ENCODE peak calls at places on chromosomes 5 and 9, in five cellular contexts. One of them, this sample, is unnamed.

GRCh38 chr9:107737610-107737986 is 248.0 kb upstream of the KLF4 start:
- DNase-seq in activated CD8-positive, alpha-beta memory T cell treated with anti-CD3 and anti-CD28 coated beads for 1 hour: no peak
- DNase-seq in NCI-H1092 treated with DMSO at 0.1 percent for 48 hours: no peak
- DNase-seq in NCI-H1105: no peak
- DNase-seq in lung microvascular endothelial cell: no peak
- DNase-seq in this sample: no peak

GRCh38 chr9:123473226-123473625 is 117.2 kb downstream of the CRB2 start:
- DNase-seq in NCI-H1092 treated with DMSO at 0.1 percent for 48 hours: peak; percentile 53
- DNase-seq in lung microvascular endothelial cell: no peak
- DNase-seq in activated CD8-positive, alpha-beta memory T cell treated with anti-CD3 and anti-CD28 coated beads for 1 hour: no peak
- DNase-seq in NCI-H1105: peak; percentile 50
- DNase-seq in this sample: no peak

GRCh38 chr5:35230043-35230611 is at the start of gene PRLR:
- DNase-seq in lung microvascular endothelial cell: no peak
- DNase-seq in NCI-H1092 treated with DMSO at 0.1 percent for 48 hours: no peak
- DNase-seq in NCI-H1105: no peak
- DNase-seq in activated CD8-positive, alpha-beta memory T cell treated with anti-CD3 and anti-CD28 coated beads for 1 hour: no peak
- DNase-seq in this sample: no peak

GRCh38 chr5:89457411-89458329 is 574.7 kb upstream of the MEF2C start:
- DNase-seq in NCI-H1092 treated with DMSO at 0.1 percent for 48 hours: peak; percentile 43
- DNase-seq in lung microvascular endothelial cell: peak; percentile 1
- DNase-seq in activated CD8-positive, alpha-beta memory T cell treated with anti-CD3 and anti-CD28 coated beads for 1 hour: no peak
- DNase-seq in NCI-H1105: peak; percentile 8
- DNase-seq in this sample: no peak

GRCh38 chr5:383621-384020 is 59.4 kb upstream of the EXOC3 start:
- DNase-seq in NCI-H1105: no peak
- DNase-seq in activated CD8-positive, alpha-beta memory T cell treated with anti-CD3 and anti-CD28 coated beads for 1 hour: no peak
- DNase-seq in NCI-H1092 treated with DMSO at 0.1 percent for 48 hours: no peak
- DNase-seq in lung microvascular endothelial cell: no peak
- DNase-seq in this sample: no peak

GRCh38 chr5:180803181-180804128 is 849 bp upstream of the MGAT1 start:
- DNase-seq in NCI-H1092 treated with DMSO at 0.1 percent for 48 hours: no peak
- DNase-seq in activated CD8-positive, alpha-beta memory T cell treated with anti-CD3 and anti-CD28 coated beads for 1 hour: peak; percentile 72
- DNase-seq in NCI-H1105: no peak
- DNase-seq in lung microvascular endothelial cell: peak; percentile 57
- DNase-seq in this sample: peak; percentile 84

GRCh38 chr9:130770679-130771442 is 64.2 kb upstream of the ABL1 start:
- DNase-seq in lung microvascular endothelial cell: peak; percentile 72
- DNase-seq in NCI-H1105: peak; percentile 34
- DNase-seq in activated CD8-positive, alpha-beta memory T cell treated with anti-CD3 and anti-CD28 coated beads for 1 hour: no peak
- DNase-seq in NCI-H1092 treated with DMSO at 0.1 percent for 48 hours: peak; percentile 58
- DNase-seq in this sample: peak; percentile 40

GRCh38 chr5:158886957-158887356 is 212.8 kb downstream of the EBF1 start:
- DNase-seq in NCI-H1092 treated with DMSO at 0.1 percent for 48 hours: no peak
- DNase-seq in lung microvascular endothelial cell: no peak
- DNase-seq in NCI-H1105: no peak
- DNase-seq in activated CD8-positive, alpha-beta memory T cell treated with anti-CD3 and anti-CD28 coated beads for 1 hour: no peak
- DNase-seq in this sample: no peak

GRCh38 chr5:25025836-25026235 is 381.1 kb upstream of the CDH10 start:
- DNase-seq in NCI-H1092 treated with DMSO at 0.1 percent for 48 hours: no peak
- DNase-seq in lung microvascular endothelial cell: no peak
- DNase-seq in activated CD8-positive, alpha-beta memory T cell treated with anti-CD3 and anti-CD28 coated beads for 1 hour: no peak
- DNase-seq in NCI-H1105: no peak
- DNase-seq in this sample: no peak

GRCh38 chr5:150788974-150789373 is 10.4 kb downstream of the SMIM3 start:
- DNase-seq in activated CD8-positive, alpha-beta memory T cell treated with anti-CD3 and anti-CD28 coated beads for 1 hour: no peak
- DNase-seq in NCI-H1105: no peak
- DNase-seq in NCI-H1092 treated with DMSO at 0.1 percent for 48 hours: no peak
- DNase-seq in lung microvascular endothelial cell: no peak
- DNase-seq in this sample: no peak

GRCh38 chr9:82490019-82490499 is 501.5 kb downstream of the SPATA31D1 start:
- DNase-seq in activated CD8-positive, alpha-beta memory T cell treated with anti-CD3 and anti-CD28 coated beads for 1 hour: no peak
- DNase-seq in NCI-H1092 treated with DMSO at 0.1 percent for 48 hours: no peak
- DNase-seq in lung microvascular endothelial cell: no peak
- DNase-seq in NCI-H1105: no peak
- DNase-seq in this sample: no peak

GRCh38 chr5:77379558-77380061 is 112.5 kb downstream of the WDR41 start:
- DNase-seq in NCI-H1092 treated with DMSO at 0.1 percent for 48 hours: no peak
- DNase-seq in NCI-H1105: no peak
- DNase-seq in activated CD8-positive, alpha-beta memory T cell treated with anti-CD3 and anti-CD28 coated beads for 1 hour: no peak
- DNase-seq in lung microvascular endothelial cell: no peak
- DNase-seq in this sample: peak; percentile 10

GRCh38 chr9:89436963-89437625 is 60.8 kb downstream of the SEMA4D start:
- DNase-seq in NCI-H1092 treated with DMSO at 0.1 percent for 48 hours: no peak
- DNase-seq in activated CD8-positive, alpha-beta memory T cell treated with anti-CD3 and anti-CD28 coated beads for 1 hour: peak; percentile 41
- DNase-seq in lung microvascular endothelial cell: no peak
- DNase-seq in NCI-H1105: peak; percentile 61
- DNase-seq in this sample: no peak

GRCh38 chr5:74432240-74432639 is 208.3 kb downstream of the ENC1 start:
- DNase-seq in NCI-H1092 treated with DMSO at 0.1 percent for 48 hours: peak; percentile 60
- DNase-seq in activated CD8-positive, alpha-beta memory T cell treated with anti-CD3 and anti-CD28 coated beads for 1 hour: no peak
- DNase-seq in NCI-H1105: peak; percentile 71
- DNase-seq in lung microvascular endothelial cell: no peak
- DNase-seq in this sample: no peak

GRCh38 chr5:146458894-146459293 is 11.8 kb downstream of the TCERG1 start:
- DNase-seq in NCI-H1092 treated with DMSO at 0.1 percent for 48 hours: no peak
- DNase-seq in activated CD8-positive, alpha-beta memory T cell treated with anti-CD3 and anti-CD28 coated beads for 1 hour: no peak
- DNase-seq in NCI-H1105: no peak
- DNase-seq in lung microvascular endothelial cell: no peak
- DNase-seq in this sample: no peak

GRCh38 chr5:137618476-137618875 is 117.4 kb downstream of the KLHL3 start:
- DNase-seq in NCI-H1092 treated with DMSO at 0.1 percent for 48 hours: no peak
- DNase-seq in lung microvascular endothelial cell: no peak
- DNase-seq in activated CD8-positive, alpha-beta memory T cell treated with anti-CD3 and anti-CD28 coated beads for 1 hour: no peak
- DNase-seq in NCI-H1105: no peak
- DNase-seq in this sample: no peak

GRCh38 chr9:132679946-132680620 is 9.8 kb downstream of the GTF3C4 start:
- DNase-seq in lung microvascular endothelial cell: no peak
- DNase-seq in NCI-H1105: no peak
- DNase-seq in activated CD8-positive, alpha-beta memory T cell treated with anti-CD3 and anti-CD28 coated beads for 1 hour: no peak
- DNase-seq in NCI-H1092 treated with DMSO at 0.1 percent for 48 hours: no peak
- DNase-seq in this sample: no peak

GRCh38 chr5:38445374-38446028 is 110.9 kb downstream of the LIFR start:
- DNase-seq in activated CD8-positive, alpha-beta memory T cell treated with anti-CD3 and anti-CD28 coated beads for 1 hour: no peak
- DNase-seq in NCI-H1092 treated with DMSO at 0.1 percent for 48 hours: no peak
- DNase-seq in lung microvascular endothelial cell: no peak
- DNase-seq in NCI-H1105: no peak
- DNase-seq in this sample: no peak

GRCh38 chr9:83675466-83675865 is 32.3 kb downstream of the UBQLN1 start:
- DNase-seq in lung microvascular endothelial cell: no peak
- DNase-seq in NCI-H1092 treated with DMSO at 0.1 percent for 48 hours: no peak
- DNase-seq in activated CD8-positive, alpha-beta memory T cell treated with anti-CD3 and anti-CD28 coated beads for 1 hour: no peak
- DNase-seq in NCI-H1105: no peak
- DNase-seq in this sample: no peak

GRCh38 chr5:99441235-99441634 is 512.4 kb upstream of the CHD1 start:
- DNase-seq in NCI-H1105: no peak
- DNase-seq in activated CD8-positive, alpha-beta memory T cell treated with anti-CD3 and anti-CD28 coated beads for 1 hour: no peak
- DNase-seq in NCI-H1092 treated with DMSO at 0.1 percent for 48 hours: no peak
- DNase-seq in lung microvascular endothelial cell: no peak
- DNase-seq in this sample: no peak

GRCh38 chr5:91266184-91266705 is 116.9 kb downstream of the ARRDC3 start:
- DNase-seq in NCI-H1105: no peak
- DNase-seq in NCI-H1092 treated with DMSO at 0.1 percent for 48 hours: no peak
- DNase-seq in activated CD8-positive, alpha-beta memory T cell treated with anti-CD3 and anti-CD28 coated beads for 1 hour: no peak
- DNase-seq in lung microvascular endothelial cell: peak; percentile 62
- DNase-seq in this sample: no peak

GRCh38 chr5:20463206-20463605 is 475.2 kb upstream of the CDH18 start:
- DNase-seq in NCI-H1105: no peak
- DNase-seq in activated CD8-positive, alpha-beta memory T cell treated with anti-CD3 and anti-CD28 coated beads for 1 hour: no peak
- DNase-seq in NCI-H1092 treated with DMSO at 0.1 percent for 48 hours: no peak
- DNase-seq in lung microvascular endothelial cell: no peak
- DNase-seq in this sample: no peak

GRCh38 chr5:87529486-87530076 is 116.9 kb upstream of the CCNH start:
- DNase-seq in NCI-H1105: no peak
- DNase-seq in lung microvascular endothelial cell: no peak
- DNase-seq in NCI-H1092 treated with DMSO at 0.1 percent for 48 hours: no peak
- DNase-seq in activated CD8-positive, alpha-beta memory T cell treated with anti-CD3 and anti-CD28 coated beads for 1 hour: no peak
- DNase-seq in this sample: no peak

GRCh38 chr5:142495561-142495960 is 170.7 kb upstream of the SPRY4 start:
- DNase-seq in lung microvascular endothelial cell: no peak
- DNase-seq in NCI-H1092 treated with DMSO at 0.1 percent for 48 hours: no peak
- DNase-seq in activated CD8-positive, alpha-beta memory T cell treated with anti-CD3 and anti-CD28 coated beads for 1 hour: no peak
- DNase-seq in NCI-H1105: no peak
- DNase-seq in this sample: no peak

GRCh38 chr5:161051920-161052500 is 200.0 kb upstream of the ATP10B start:
- DNase-seq in activated CD8-positive, alpha-beta memory T cell treated with anti-CD3 and anti-CD28 coated beads for 1 hour: no peak
- DNase-seq in NCI-H1092 treated with DMSO at 0.1 percent for 48 hours: no peak
- DNase-seq in NCI-H1105: no peak
- DNase-seq in lung microvascular endothelial cell: no peak
- DNase-seq in this sample: no peak

GRCh38 chr5:137263319-137263718 is 235.8 kb downstream of the SPOCK1 start:
- DNase-seq in NCI-H1105: no peak
- DNase-seq in NCI-H1092 treated with DMSO at 0.1 percent for 48 hours: no peak
- DNase-seq in activated CD8-positive, alpha-beta memory T cell treated with anti-CD3 and anti-CD28 coated beads for 1 hour: no peak
- DNase-seq in lung microvascular endothelial cell: no peak
- DNase-seq in this sample: no peak

GRCh38 chr5:39519566-39520231 is 94.9 kb upstream of the DAB2 start:
- DNase-seq in lung microvascular endothelial cell: peak; percentile 29
- DNase-seq in NCI-H1092 treated with DMSO at 0.1 percent for 48 hours: no peak
- DNase-seq in activated CD8-positive, alpha-beta memory T cell treated with anti-CD3 and anti-CD28 coated beads for 1 hour: no peak
- DNase-seq in NCI-H1105: no peak
- DNase-seq in this sample: no peak

GRCh38 chr5:93381057-93381456 is 200.0 kb downstream of the NR2F1-AS1 start:
- DNase-seq in NCI-H1092 treated with DMSO at 0.1 percent for 48 hours: no peak
- DNase-seq in NCI-H1105: no peak
- DNase-seq in lung microvascular endothelial cell: no peak
- DNase-seq in activated CD8-positive, alpha-beta memory T cell treated with anti-CD3 and anti-CD28 coated beads for 1 hour: no peak
- DNase-seq in this sample: no peak

GRCh38 chr5:35960328-35960727 is 21.9 kb upstream of the CAPSL start:
- DNase-seq in lung microvascular endothelial cell: no peak
- DNase-seq in NCI-H1092 treated with DMSO at 0.1 percent for 48 hours: no peak
- DNase-seq in activated CD8-positive, alpha-beta memory T cell treated with anti-CD3 and anti-CD28 coated beads for 1 hour: no peak
- DNase-seq in NCI-H1105: no peak
- DNase-seq in this sample: no peak

GRCh38 chr5:175202461-175203065 is 241.4 kb downstream of the DRD1 start:
- DNase-seq in lung microvascular endothelial cell: no peak
- DNase-seq in NCI-H1092 treated with DMSO at 0.1 percent for 48 hours: no peak
- DNase-seq in activated CD8-positive, alpha-beta memory T cell treated with anti-CD3 and anti-CD28 coated beads for 1 hour: no peak
- DNase-seq in NCI-H1105: peak; percentile 56
- DNase-seq in this sample: no peak

GRCh38 chr5:163379298-163380155 is 57.9 kb upstream of the CCNG1 start:
- DNase-seq in NCI-H1105: no peak
- DNase-seq in NCI-H1092 treated with DMSO at 0.1 percent for 48 hours: no peak
- DNase-seq in activated CD8-positive, alpha-beta memory T cell treated with anti-CD3 and anti-CD28 coated beads for 1 hour: no peak
- DNase-seq in lung microvascular endothelial cell: peak; percentile 62
- DNase-seq in this sample: no peak

GRCh38 chr5:67732471-67732870 is 483.1 kb upstream of the PIK3R1 start:
- DNase-seq in activated CD8-positive, alpha-beta memory T cell treated with anti-CD3 and anti-CD28 coated beads for 1 hour: no peak
- DNase-seq in NCI-H1092 treated with DMSO at 0.1 percent for 48 hours: no peak
- DNase-seq in lung microvascular endothelial cell: no peak
- DNase-seq in NCI-H1105: no peak
- DNase-seq in this sample: no peak

GRCh38 chr5:168434746-168435321 is 51.4 kb upstream of the RARS1 start:
- DNase-seq in NCI-H1105: no peak
- DNase-seq in NCI-H1092 treated with DMSO at 0.1 percent for 48 hours: no peak
- DNase-seq in lung microvascular endothelial cell: no peak
- DNase-seq in activated CD8-positive, alpha-beta memory T cell treated with anti-CD3 and anti-CD28 coated beads for 1 hour: no peak
- DNase-seq in this sample: no peak

GRCh38 chr9:16626577-16627130 is 243.8 kb downstream of the BNC2 start:
- DNase-seq in lung microvascular endothelial cell: peak; percentile 83
- DNase-seq in NCI-H1092 treated with DMSO at 0.1 percent for 48 hours: peak; percentile 40
- DNase-seq in activated CD8-positive, alpha-beta memory T cell treated with anti-CD3 and anti-CD28 coated beads for 1 hour: no peak
- DNase-seq in NCI-H1105: no peak
- DNase-seq in this sample: no peak

GRCh38 chr9:89366711-89367110 is 48.4 kb downstream of the SECISBP2 start:
- DNase-seq in NCI-H1092 treated with DMSO at 0.1 percent for 48 hours: no peak
- DNase-seq in NCI-H1105: no peak
- DNase-seq in lung microvascular endothelial cell: no peak
- DNase-seq in activated CD8-positive, alpha-beta memory T cell treated with anti-CD3 and anti-CD28 coated beads for 1 hour: no peak
- DNase-seq in this sample: no peak

GRCh38 chr9:5900622-5901021 is 9.9 kb downstream of the MLANA start:
- DNase-seq in NCI-H1092 treated with DMSO at 0.1 percent for 48 hours: no peak
- DNase-seq in lung microvascular endothelial cell: no peak
- DNase-seq in NCI-H1105: no peak
- DNase-seq in activated CD8-positive, alpha-beta memory T cell treated with anti-CD3 and anti-CD28 coated beads for 1 hour: no peak
- DNase-seq in this sample: no peak

GRCh38 chr9:113247640-113248039 is 26.3 kb downstream of the SLC31A1 start:
- DNase-seq in NCI-H1092 treated with DMSO at 0.1 percent for 48 hours: peak; percentile 0
- DNase-seq in lung microvascular endothelial cell: peak; percentile 12
- DNase-seq in NCI-H1105: no peak
- DNase-seq in activated CD8-positive, alpha-beta memory T cell treated with anti-CD3 and anti-CD28 coated beads for 1 hour: no peak
- DNase-seq in this sample: no peak